ENCODE peak calls at places on chromosomes 13 and 19, in ten cellular contexts. A is stimulated activated CD8-positive, alpha-beta memory T cell treated with anti-CD3 and anti-CD28 coated beads, Interleukin-4, amount 100 ng/mL, for 1 hour; F is HFFc6; G is T-cell; W is amygdala; H is epithelial cell of esophagus; X is activated naive CD8-positive, alpha-beta T cell treated with anti-CD3 and anti-CD28 coated beads for 36 hours; K is stromal cell of bone marrow; M is tibial nerve; D is upper lobe of right lung. Q is an unnamed sample.

GRCh38 chr19:10286803-10287737 is at the start of gene ICAM4:
- DNase-seq in A (no peak), F (no peak), G (no peak), W (no peak), H (peak), X (peak), K (no peak), M (no peak), D (peak), Q (no peak)

GRCh38 chr19:45591004-45591637 is 6.5 kb upstream of the OPA3 start:
- DNase-seq in A (no peak), F (no peak), G (no peak), W (no peak), H (peak), X (peak), K (no peak), M (no peak), D (peak), Q (peak)

GRCh38 chr13:36778083-36778671 is 40.8 kb upstream of the RFXAP start:
- DNase-seq in A (no peak), F (peak), G (no peak), W (no peak), H (peak), X (no peak), K (no peak), M (no peak), D (no peak), Q (no peak)

GRCh38 chr19:18502633-18503294 is 19.1 kb downstream of the ELL start:
- DNase-seq in A (no peak), F (no peak), G (no peak), W (no peak), H (no peak), X (no peak), K (no peak), M (no peak), D (no peak), Q (no peak)

GRCh38 chr19:13856530-13856929 is 20.4 kb upstream of the NANOS3 start:
- DNase-seq in A (no peak), F (no peak), G (no peak), W (no peak), H (no peak), X (no peak), K (no peak), M (no peak), D (no peak), Q (no peak)

GRCh38 chr13:32086791-32087441 is 55.3 kb downstream of the FRY start:
- DNase-seq in A (no peak), F (no peak), G (no peak), W (no peak), H (peak), X (no peak), K (no peak), M (no peak), D (no peak), Q (no peak)

GRCh38 chr19:6608950-6609349 is 18.0 kb upstream of the CD70 start:
- DNase-seq in A (no peak), F (no peak), G (no peak), W (no peak), H (no peak), X (no peak), K (no peak), M (no peak), D (no peak), Q (no peak)

GRCh38 chr13:32983058-32983457 is 33.2 kb upstream of the KL start:
- DNase-seq in A (no peak), F (no peak), G (no peak), W (no peak), H (no peak), X (no peak), K (no peak), M (no peak), D (no peak), Q (no peak)

GRCh38 chr19:3033595-3034193 is 4.6 kb upstream of the TLE2 start:
- DNase-seq in A (no peak), F (no peak), G (no peak), W (no peak), H (no peak), X (no peak), K (no peak), M (no peak), D (no peak), Q (no peak)

GRCh38 chr19:2446390-2446789 is 10.4 kb downstream of the LMNB2 start:
- DNase-seq in A (no peak), F (no peak), G (no peak), W (no peak), H (no peak), X (peak), K (no peak), M (no peak), D (no peak), Q (no peak)

Q was measured in 8988T.